ENCODE peak calls at places on chromosomes 13 and 19, in six cellular contexts. One of them, this sample, is unnamed.

GRCh38 chr13:43303040-43303729 is 279.8 kb downstream of the DNAJC15 start:
- DNase-seq in osteocyte: no peak
- DNase-seq in SHP77: no peak
- DNase-seq in activated gamma-delta T cell treated with anti-CD3 and anti-CD28 coated beads, Interleukin-2, amount 50 U/mL, for 16 hours: no peak
- DNase-seq in esophagus squamous epithelium: no peak
- DNase-seq in HuH-7.5: peak
- DNase-seq in this sample: no peak

GRCh38 chr13:46146898-46147297 is 35.1 kb downstream of the LCP1 start:
- DNase-seq in SHP77: no peak
- DNase-seq in activated gamma-delta T cell treated with anti-CD3 and anti-CD28 coated beads, Interleukin-2, amount 50 U/mL, for 16 hours: no peak
- DNase-seq in HuH-7.5: peak
- DNase-seq in osteocyte: no peak
- DNase-seq in esophagus squamous epithelium: no peak
- DNase-seq in this sample: no peak

GRCh38 chr13:25973085-25973484 is 78.7 kb downstream of the SHISA2 start:
- DNase-seq in esophagus squamous epithelium: no peak
- DNase-seq in activated gamma-delta T cell treated with anti-CD3 and anti-CD28 coated beads, Interleukin-2, amount 50 U/mL, for 16 hours: no peak
- DNase-seq in osteocyte: no peak
- DNase-seq in SHP77: no peak
- DNase-seq in HuH-7.5: no peak
- DNase-seq in this sample: no peak

GRCh38 chr13:48066310-48066989 is 28.5 kb downstream of the MED4 start:
- DNase-seq in SHP77: peak
- DNase-seq in activated gamma-delta T cell treated with anti-CD3 and anti-CD28 coated beads, Interleukin-2, amount 50 U/mL, for 16 hours: no peak
- DNase-seq in esophagus squamous epithelium: no peak
- DNase-seq in HuH-7.5: no peak
- DNase-seq in osteocyte: no peak
- DNase-seq in this sample: no peak

GRCh38 chr19:3471954-3472655 is 8.2 kb downstream of the SMIM24 start:
- DNase-seq in SHP77: peak
- DNase-seq in osteocyte: no peak
- DNase-seq in esophagus squamous epithelium: no peak
- DNase-seq in HuH-7.5: no peak
- DNase-seq in activated gamma-delta T cell treated with anti-CD3 and anti-CD28 coated beads, Interleukin-2, amount 50 U/mL, for 16 hours: no peak
- DNase-seq in this sample: no peak

GRCh38 chr19:33035461-33035860 is 29.2 kb downstream of the RHPN2 start:
- DNase-seq in esophagus squamous epithelium: no peak
- DNase-seq in osteocyte: no peak
- DNase-seq in SHP77: no peak
- DNase-seq in activated gamma-delta T cell treated with anti-CD3 and anti-CD28 coated beads, Interleukin-2, amount 50 U/mL, for 16 hours: no peak
- DNase-seq in HuH-7.5: no peak
- DNase-seq in this sample: no peak

GRCh38 chr13:49936943-49937273 is 768 bp upstream of the SPRYD7 start:
- DNase-seq in SHP77: no peak
- DNase-seq in esophagus squamous epithelium: no peak
- DNase-seq in HuH-7.5: no peak
- DNase-seq in osteocyte: no peak
- DNase-seq in activated gamma-delta T cell treated with anti-CD3 and anti-CD28 coated beads, Interleukin-2, amount 50 U/mL, for 16 hours: no peak
- DNase-seq in this sample: no peak

GRCh38 chr19:48638831-48639381 is 1.7 kb upstream of the DBP start:
- DNase-seq in esophagus squamous epithelium: no peak
- DNase-seq in SHP77: no peak
- DNase-seq in activated gamma-delta T cell treated with anti-CD3 and anti-CD28 coated beads, Interleukin-2, amount 50 U/mL, for 16 hours: no peak
- DNase-seq in osteocyte: no peak
- DNase-seq in HuH-7.5: no peak
- DNase-seq in this sample: no peak

GRCh38 chr19:3633559-3633988 is 7.0 kb upstream of the CACTIN start:
- DNase-seq in osteocyte: no peak
- DNase-seq in HuH-7.5: no peak
- DNase-seq in activated gamma-delta T cell treated with anti-CD3 and anti-CD28 coated beads, Interleukin-2, amount 50 U/mL, for 16 hours: no peak
- DNase-seq in SHP77: no peak
- DNase-seq in esophagus squamous epithelium: no peak
- DNase-seq in this sample: no peak

GRCh38 chr13:95002968-95003813 is 290.8 kb upstream of the SOX21 start:
- DNase-seq in esophagus squamous epithelium: no peak
- DNase-seq in osteocyte: no peak
- DNase-seq in HuH-7.5: no peak
- DNase-seq in SHP77: peak
- DNase-seq in activated gamma-delta T cell treated with anti-CD3 and anti-CD28 coated beads, Interleukin-2, amount 50 U/mL, for 16 hours: no peak
- DNase-seq in this sample: no peak

GRCh38 chr13:45786293-45786920 is 65.1 kb downstream of the SIAH3 start:
- DNase-seq in activated gamma-delta T cell treated with anti-CD3 and anti-CD28 coated beads, Interleukin-2, amount 50 U/mL, for 16 hours: no peak
- DNase-seq in osteocyte: no peak
- DNase-seq in SHP77: no peak
- DNase-seq in HuH-7.5: no peak
- DNase-seq in esophagus squamous epithelium: no peak
- DNase-seq in this sample: no peak

GRCh38 chr13:110387451-110388140 is 80.5 kb downstream of the COL4A2 start:
- DNase-seq in activated gamma-delta T cell treated with anti-CD3 and anti-CD28 coated beads, Interleukin-2, amount 50 U/mL, for 16 hours: no peak
- DNase-seq in osteocyte: no peak
- DNase-seq in HuH-7.5: no peak
- DNase-seq in SHP77: no peak
- DNase-seq in esophagus squamous epithelium: no peak
- DNase-seq in this sample: peak

This sample was measured in cardiac septum.